ENCODE peak calls at places on chromosomes 12 and 14, in four cellular contexts. G is Panc1, L is WERI-Rb-1, P is GM03348. A is an unnamed sample.
A peak's percentile ranks its signal among the peaks of the same experiment; 100 is the strongest.

GRCh38 chr12:109098142-109098652 is 800 bp downstream of the UNG start:
- DNase-seq in P (peak; percentile 59), L (no peak), G (no peak), A (no peak)

GRCh38 chr14:104403421-104404220 is 175.9 kb upstream of the C14orf180 start:
- DNase-seq in L (no peak), G (no peak), P (no peak), A (no peak)

GRCh38 chr12:52202361-52203078 is 10.7 kb upstream of the KRT80 start:
- DNase-seq in G (no peak), P (peak; percentile 44), L (no peak), A (no peak)

GRCh38 chr12:77578471-77579262 is 252.0 kb upstream of the NAV3 start:
- DNase-seq in L (no peak), P (peak; percentile 51), G (no peak), A (peak; percentile 16)

GRCh38 chr12:54411398-54412241 is 7.4 kb downstream of the ITGA5 start:
- DNase-seq in P (peak; percentile 96), G (peak; percentile 82), L (no peak), A (no peak)

GRCh38 chr12:55675671-55676070 is 32.0 kb downstream of the ITGA7 start:
- DNase-seq in P (no peak), G (no peak), L (no peak), A (no peak)

GRCh38 chr12:47438175-47438574 is 267.7 kb downstream of the RPAP3 start:
- DNase-seq in L (no peak), G (no peak), P (no peak), A (no peak)

GRCh38 chr12:106093246-106093645 is 45.5 kb downstream of the NUAK1 start:
- DNase-seq in P (peak; percentile 20), G (no peak), L (no peak), A (no peak)

GRCh38 chr12:34397591-34398365 is 375.5 kb downstream of the ALG10 start:
- DNase-seq in P (peak; percentile 1), L (no peak), G (no peak), A (no peak)

GRCh38 chr12:57138526-57139272 is 8.7 kb downstream of the LRP1-AS start:
- DNase-seq in G (no peak), L (no peak), P (peak; percentile 80), A (no peak)

GRCh38 chr12:126704609-126705008 is 1562.4 kb upstream of the TMEM132C start:
- DNase-seq in G (no peak), P (no peak), L (no peak), A (no peak)

GRCh38 chr14:94392510-94392935 is 4.1 kb upstream of the SERPINA1 start:
- DNase-seq in P (peak; percentile 64), G (no peak), L (no peak), A (no peak)

GRCh38 chr14:103002578-103003350 is 54.6 kb downstream of the CDC42BPB start:
- DNase-seq in P (no peak), G (no peak), L (no peak), A (no peak)

GRCh38 chr14:104978774-104979691 is 859 bp upstream of the AHNAK2 start:
- DNase-seq in L (no peak), P (no peak), G (no peak), A (no peak)

GRCh38 chr12:97272471-97272870 is 190.1 kb upstream of the RMST start:
- DNase-seq in L (no peak), G (no peak), P (no peak), A (no peak)

GRCh38 chr12:110677982-110678381 is 10.9 kb downstream of the HVCN1 start:
- DNase-seq in P (no peak), G (no peak), L (no peak), A (no peak)

GRCh38 chr14:67391266-67391665 is 20.7 kb downstream of the PLEK2 start:
- DNase-seq in P (no peak), G (no peak), L (no peak), A (no peak)

GRCh38 chr12:80056845-80057244 is 42.5 kb upstream of the OTOGL start:
- DNase-seq in P (no peak), L (no peak), G (no peak), A (no peak)

GRCh38 chr14:26255213-26255612 is 342.6 kb downstream of the NOVA1 start:
- DNase-seq in G (no peak), L (no peak), P (peak; percentile 54), A (peak; percentile 33)

GRCh38 chr12:92338671-92339070 is 193.0 kb upstream of the BTG1 start:
- DNase-seq in L (no peak), G (no peak), P (peak; percentile 9), A (no peak)

GRCh38 chr14:101215936-101216335 is 312.4 kb upstream of the RTL1 start:
- DNase-seq in G (no peak), L (no peak), P (no peak), A (no peak)

GRCh38 chr12:85369365-85370154 is 89.5 kb downstream of the ALX1 start:
- DNase-seq in G (no peak), P (no peak), L (no peak), A (no peak)

GRCh38 chr12:59219148-59219547 is 298.8 kb upstream of the LRIG3 start:
- DNase-seq in P (no peak), L (no peak), G (no peak), A (no peak)

GRCh38 chr14:71539660-71540285 is 392.5 kb upstream of the RGS6 start:
- DNase-seq in G (no peak), P (no peak), L (no peak), A (no peak)

GRCh38 chr12:22039361-22039760 is 6.7 kb upstream of the CMAS start:
- DNase-seq in P (no peak), G (no peak), L (no peak), A (no peak)